ENCODE peak calls at places on chromosomes 13 and 19, in nine cellular contexts. O is kidney glomerular epithelial cell, P is thoracic aorta, M is NCI-H146, F is small intestine, N is Calu3, V is C1 segment of cervical spinal cord, R is fibroblast of the aortic adventitia, T is left ventricle myocardium inferior. L is an unnamed sample.

GRCh38 chr19:5434970-5435641 is 20.1 kb upstream of the ZNRF4 start:
- DNase-seq in O (peak), P (no peak), M (no peak), F (no peak), N (no peak), V (no peak), R (peak), T (no peak), L (peak)

GRCh38 chr13:39876258-39876657 is 220.8 kb downstream of the COG6 start:
- DNase-seq in O (peak), P (no peak), M (no peak), F (no peak), N (no peak), V (no peak), R (peak), T (no peak), L (no peak)

GRCh38 chr19:19062454-19063182 is 1.2 kb upstream of the SLC25A42 start:
- DNase-seq in O (peak), P (no peak), M (no peak), F (no peak), N (peak), V (no peak), R (peak), T (no peak), L (peak)

GRCh38 chr19:13633109-13633508 is 126.8 kb upstream of the CACNA1A start:
- DNase-seq in O (peak), P (no peak), M (peak), F (peak), N (peak), V (no peak), R (peak), T (no peak), L (no peak)

GRCh38 chr19:4609878-4610511 is 29.3 kb upstream of the TNFAIP8L1 start:
- DNase-seq in O (no peak), P (no peak), M (peak), F (no peak), N (no peak), V (no peak), R (no peak), T (peak), L (no peak)

GRCh38 chr13:37657134-37657533 is 58.6 kb upstream of the POSTN start:
- DNase-seq in O (no peak), P (no peak), M (no peak), F (no peak), N (no peak), V (no peak), R (peak), T (no peak), L (no peak)

GRCh38 chr19:35134601-35135091 is at the start of gene LGI4:
- DNase-seq in O (no peak), P (no peak), M (no peak), F (no peak), N (no peak), V (peak), R (no peak), T (no peak), L (no peak)

GRCh38 chr19:8185343-8186068 is 23.7 kb upstream of the CERS4 start:
- DNase-seq in O (no peak), P (no peak), M (no peak), F (no peak), N (no peak), V (no peak), R (no peak), T (no peak), L (no peak)

GRCh38 chr19:51807111-51807701 is 12.2 kb downstream of the FPR3 start:
- DNase-seq in O (no peak), P (no peak), M (peak), F (no peak), N (no peak), V (no peak), R (no peak), T (no peak), L (no peak)

GRCh38 chr13:63944896-63945295 is 2529.2 kb upstream of the PCDH20 start:
- DNase-seq in O (peak), P (no peak), M (peak), F (no peak), N (no peak), V (no peak), R (no peak), T (no peak), L (no peak)

GRCh38 chr19:41076286-41076685 is 12.0 kb upstream of the CYP2A13 start:
- DNase-seq in O (no peak), P (no peak), M (no peak), F (no peak), N (no peak), V (no peak), R (no peak), T (no peak), L (no peak)

GRCh38 chr13:102584423-102584822 is 12.4 kb upstream of the TPP2 start:
- DNase-seq in O (no peak), P (no peak), M (no peak), F (no peak), N (no peak), V (no peak), R (no peak), T (no peak), L (no peak)

GRCh38 chr13:27915301-27916207 is 4.2 kb upstream of the PDX1 start:
- DNase-seq in O (no peak), P (no peak), M (no peak), F (no peak), N (no peak), V (no peak), R (no peak), T (no peak), L (no peak)

GRCh38 chr19:45038931-45039893 is at the start of gene CLASRP:
- DNase-seq in O (peak), P (peak), M (peak), F (peak), N (peak), V (peak), R (peak), T (peak), L (peak)

GRCh38 chr19:6837525-6837924 is 49.9 kb upstream of the ADGRE1 start:
- DNase-seq in O (no peak), P (no peak), M (no peak), F (no peak), N (no peak), V (no peak), R (no peak), T (no peak), L (no peak)

GRCh38 chr13:95247857-95248256 is 53.4 kb downstream of the ABCC4 start:
- DNase-seq in O (no peak), P (no peak), M (no peak), F (no peak), N (no peak), V (no peak), R (no peak), T (no peak), L (no peak)

GRCh38 chr13:107866666-107867623 is 348.4 kb downstream of the LIG4 start:
- DNase-seq in O (peak), P (no peak), M (peak), F (no peak), N (peak), V (no peak), R (peak), T (no peak), L (peak)

GRCh38 chr13:45219938-45220375 is 19.1 kb upstream of the KCTD4 start:
- DNase-seq in O (peak), P (no peak), M (no peak), F (peak), N (peak), V (no peak), R (peak), T (no peak), L (no peak)

GRCh38 chr19:48965806-48966540 is 864 bp downstream of the FTL start:
- DNase-seq in O (peak), P (peak), M (peak), F (peak), N (peak), V (peak), R (peak), T (peak), L (peak)

GRCh38 chr13:79468819-79469218 is 12.1 kb upstream of the NDFIP2 start:
- DNase-seq in O (no peak), P (no peak), M (no peak), F (no peak), N (no peak), V (no peak), R (no peak), T (no peak), L (no peak)

GRCh38 chr19:8017808-8018207 is 12.4 kb upstream of the ELAVL1 start:
- DNase-seq in O (no peak), P (no peak), M (peak), F (peak), N (no peak), V (no peak), R (no peak), T (no peak), L (no peak)

GRCh38 chr13:79799466-79799865 is 318.5 kb downstream of the NDFIP2 start:
- DNase-seq in O (no peak), P (no peak), M (no peak), F (no peak), N (no peak), V (no peak), R (no peak), T (no peak), L (no peak)

GRCh38 chr13:92745233-92745632 is 481.4 kb upstream of the GPC6 start:
- DNase-seq in O (no peak), P (no peak), M (no peak), F (no peak), N (no peak), V (no peak), R (no peak), T (no peak), L (no peak)

GRCh38 chr13:20118268-20119140 is 42.3 kb downstream of the GJA3 start:
- DNase-seq in O (no peak), P (no peak), M (peak), F (peak), N (peak), V (peak), R (peak), T (peak), L (peak)

GRCh38 chr19:19049406-19049805 is 14.4 kb upstream of the SLC25A42 start:
- DNase-seq in O (no peak), P (no peak), M (no peak), F (no peak), N (no peak), V (no peak), R (no peak), T (no peak), L (no peak)

GRCh38 chr19:58305932-58306323 is 751 bp downstream of the ERVK3-1 start:
- DNase-seq in O (no peak), P (no peak), M (no peak), F (peak), N (peak), V (no peak), R (no peak), T (no peak), L (no peak)